ENCODE peak calls at places on chromosomes 12 and 14, in seven cellular contexts. One of them, this sample, is unnamed.

GRCh38 chr14:74630881-74631690 is 19.0 kb upstream of the LTBP2 start:
- DNase-seq in D341Med: no peak
- DNase-seq in hippocampal formation: no peak
- DNase-seq in LoVo: no peak
- DNase-seq in T1000: no peak
- DNase-seq in AG09319: no peak
- DNase-seq in activated CD4-positive, alpha-beta T cell treated with anti-CD3 and anti-CD28 coated beads, Interleukin-2, amount 50 U/mL, for 4 hours: no peak
- DNase-seq in this sample: no peak

GRCh38 chr12:21906919-21907642 is 34.1 kb downstream of the ABCC9 start:
- DNase-seq in D341Med: no peak
- DNase-seq in hippocampal formation: no peak
- DNase-seq in LoVo: no peak
- DNase-seq in T1000: no peak
- DNase-seq in AG09319: no peak
- DNase-seq in activated CD4-positive, alpha-beta T cell treated with anti-CD3 and anti-CD28 coated beads, Interleukin-2, amount 50 U/mL, for 4 hours: no peak
- DNase-seq in this sample: no peak

GRCh38 chr12:14937689-14938088 is 648 bp downstream of the ERP27 start:
- DNase-seq in D341Med: no peak
- DNase-seq in hippocampal formation: no peak
- DNase-seq in LoVo: no peak
- DNase-seq in T1000: no peak
- DNase-seq in AG09319: no peak
- DNase-seq in activated CD4-positive, alpha-beta T cell treated with anti-CD3 and anti-CD28 coated beads, Interleukin-2, amount 50 U/mL, for 4 hours: no peak
- DNase-seq in this sample: no peak

GRCh38 chr14:68544150-68544892 is 248.5 kb downstream of the ZFP36L1 start:
- DNase-seq in D341Med: no peak
- DNase-seq in hippocampal formation: no peak
- DNase-seq in LoVo: no peak
- DNase-seq in T1000: peak; percentile 76
- DNase-seq in AG09319: peak; percentile 97
- DNase-seq in activated CD4-positive, alpha-beta T cell treated with anti-CD3 and anti-CD28 coated beads, Interleukin-2, amount 50 U/mL, for 4 hours: no peak
- DNase-seq in this sample: no peak

GRCh38 chr14:58992935-58993334 is 195.5 kb upstream of the DAAM1 start:
- DNase-seq in D341Med: no peak
- DNase-seq in hippocampal formation: no peak
- DNase-seq in LoVo: no peak
- DNase-seq in T1000: no peak
- DNase-seq in AG09319: no peak
- DNase-seq in activated CD4-positive, alpha-beta T cell treated with anti-CD3 and anti-CD28 coated beads, Interleukin-2, amount 50 U/mL, for 4 hours: no peak
- DNase-seq in this sample: no peak

GRCh38 chr12:122669397-122670070 is 33.6 kb downstream of the HCAR2 start:
- DNase-seq in D341Med: no peak
- DNase-seq in hippocampal formation: no peak
- DNase-seq in LoVo: peak; percentile 29
- DNase-seq in T1000: peak; percentile 82
- DNase-seq in AG09319: no peak
- DNase-seq in activated CD4-positive, alpha-beta T cell treated with anti-CD3 and anti-CD28 coated beads, Interleukin-2, amount 50 U/mL, for 4 hours: no peak
- DNase-seq in this sample: no peak

GRCh38 chr14:23095196-23096108 is at the start of gene C14orf119:
- DNase-seq in D341Med: peak; percentile 96
- DNase-seq in hippocampal formation: no peak
- DNase-seq in LoVo: peak; percentile 99
- DNase-seq in T1000: no peak
- DNase-seq in AG09319: peak; percentile 98
- DNase-seq in activated CD4-positive, alpha-beta T cell treated with anti-CD3 and anti-CD28 coated beads, Interleukin-2, amount 50 U/mL, for 4 hours: peak; percentile 99
- DNase-seq in this sample: peak; percentile 97

GRCh38 chr14:39038542-39038941 is 64.5 kb downstream of the SEC23A start:
- DNase-seq in D341Med: no peak
- DNase-seq in hippocampal formation: no peak
- DNase-seq in LoVo: no peak
- DNase-seq in T1000: no peak
- DNase-seq in AG09319: no peak
- DNase-seq in activated CD4-positive, alpha-beta T cell treated with anti-CD3 and anti-CD28 coated beads, Interleukin-2, amount 50 U/mL, for 4 hours: no peak
- DNase-seq in this sample: no peak

GRCh38 chr14:50622978-50623377 is 45.1 kb downstream of the SAV1 start:
- DNase-seq in D341Med: no peak
- DNase-seq in hippocampal formation: no peak
- DNase-seq in LoVo: no peak
- DNase-seq in T1000: no peak
- DNase-seq in AG09319: peak; percentile 52
- DNase-seq in activated CD4-positive, alpha-beta T cell treated with anti-CD3 and anti-CD28 coated beads, Interleukin-2, amount 50 U/mL, for 4 hours: no peak
- DNase-seq in this sample: no peak

GRCh38 chr12:127145929-127146789 is 1120.8 kb upstream of the TMEM132C start:
- DNase-seq in D341Med: no peak
- DNase-seq in hippocampal formation: peak; percentile 43
- DNase-seq in LoVo: peak; percentile 95
- DNase-seq in T1000: peak; percentile 55
- DNase-seq in AG09319: peak; percentile 53
- DNase-seq in activated CD4-positive, alpha-beta T cell treated with anti-CD3 and anti-CD28 coated beads, Interleukin-2, amount 50 U/mL, for 4 hours: peak; percentile 66
- DNase-seq in this sample: peak; percentile 71

GRCh38 chr14:105315211-105315721 is 718 bp downstream of the PACS2 start:
- DNase-seq in D341Med: peak; percentile 57
- DNase-seq in hippocampal formation: no peak
- DNase-seq in LoVo: peak; percentile 57
- DNase-seq in T1000: no peak
- DNase-seq in AG09319: no peak
- DNase-seq in activated CD4-positive, alpha-beta T cell treated with anti-CD3 and anti-CD28 coated beads, Interleukin-2, amount 50 U/mL, for 4 hours: peak; percentile 30
- DNase-seq in this sample: no peak

GRCh38 chr12:60842166-60842565 is 1246.3 kb downstream of the SLC16A7 start:
- DNase-seq in D341Med: no peak
- DNase-seq in hippocampal formation: no peak
- DNase-seq in LoVo: no peak
- DNase-seq in T1000: no peak
- DNase-seq in AG09319: no peak
- DNase-seq in activated CD4-positive, alpha-beta T cell treated with anti-CD3 and anti-CD28 coated beads, Interleukin-2, amount 50 U/mL, for 4 hours: no peak
- DNase-seq in this sample: no peak

GRCh38 chr14:91349481-91350074 is 68.0 kb downstream of the CCDC88C start:
- DNase-seq in D341Med: no peak
- DNase-seq in hippocampal formation: no peak
- DNase-seq in LoVo: no peak
- DNase-seq in T1000: no peak
- DNase-seq in AG09319: no peak
- DNase-seq in activated CD4-positive, alpha-beta T cell treated with anti-CD3 and anti-CD28 coated beads, Interleukin-2, amount 50 U/mL, for 4 hours: peak; percentile 71
- DNase-seq in this sample: no peak

GRCh38 chr12:40058721-40059190 is 47.1 kb downstream of the SLC2A13 start:
- DNase-seq in D341Med: no peak
- DNase-seq in hippocampal formation: peak; percentile 15
- DNase-seq in LoVo: peak; percentile 25
- DNase-seq in T1000: no peak
- DNase-seq in AG09319: no peak
- DNase-seq in activated CD4-positive, alpha-beta T cell treated with anti-CD3 and anti-CD28 coated beads, Interleukin-2, amount 50 U/mL, for 4 hours: no peak
- DNase-seq in this sample: no peak

GRCh38 chr14:90850487-90850886 is 34.3 kb upstream of the TTC7B start:
- DNase-seq in D341Med: no peak
- DNase-seq in hippocampal formation: no peak
- DNase-seq in LoVo: no peak
- DNase-seq in T1000: no peak
- DNase-seq in AG09319: no peak
- DNase-seq in activated CD4-positive, alpha-beta T cell treated with anti-CD3 and anti-CD28 coated beads, Interleukin-2, amount 50 U/mL, for 4 hours: no peak
- DNase-seq in this sample: no peak

GRCh38 chr12:106138279-106138645 is 492 bp downstream of the NUAK1 start:
- DNase-seq in D341Med: peak; percentile 60
- DNase-seq in hippocampal formation: no peak
- DNase-seq in LoVo: no peak
- DNase-seq in T1000: no peak
- DNase-seq in AG09319: no peak
- DNase-seq in activated CD4-positive, alpha-beta T cell treated with anti-CD3 and anti-CD28 coated beads, Interleukin-2, amount 50 U/mL, for 4 hours: no peak
- DNase-seq in this sample: no peak

GRCh38 chr14:32102152-32102787 is 25.2 kb downstream of the ARHGAP5 start:
- DNase-seq in D341Med: no peak
- DNase-seq in hippocampal formation: no peak
- DNase-seq in LoVo: no peak
- DNase-seq in T1000: no peak
- DNase-seq in AG09319: no peak
- DNase-seq in activated CD4-positive, alpha-beta T cell treated with anti-CD3 and anti-CD28 coated beads, Interleukin-2, amount 50 U/mL, for 4 hours: no peak
- DNase-seq in this sample: no peak

GRCh38 chr14:30657606-30658163 is 35.6 kb downstream of the SCFD1 start:
- DNase-seq in D341Med: no peak
- DNase-seq in hippocampal formation: no peak
- DNase-seq in LoVo: no peak
- DNase-seq in T1000: no peak
- DNase-seq in AG09319: no peak
- DNase-seq in activated CD4-positive, alpha-beta T cell treated with anti-CD3 and anti-CD28 coated beads, Interleukin-2, amount 50 U/mL, for 4 hours: no peak
- DNase-seq in this sample: no peak

GRCh38 chr12:9673404-9674225 is 4.1 kb downstream of the CLEC2D start:
- DNase-seq in D341Med: no peak
- DNase-seq in hippocampal formation: no peak
- DNase-seq in LoVo: peak; percentile 39
- DNase-seq in T1000: peak; percentile 77
- DNase-seq in AG09319: peak; percentile 69
- DNase-seq in activated CD4-positive, alpha-beta T cell treated with anti-CD3 and anti-CD28 coated beads, Interleukin-2, amount 50 U/mL, for 4 hours: peak; percentile 20
- DNase-seq in this sample: no peak

GRCh38 chr12:77888611-77889010 is 57.9 kb downstream of the NAV3 start:
- DNase-seq in D341Med: no peak
- DNase-seq in hippocampal formation: no peak
- DNase-seq in LoVo: peak; percentile 57
- DNase-seq in T1000: no peak
- DNase-seq in AG09319: no peak
- DNase-seq in activated CD4-positive, alpha-beta T cell treated with anti-CD3 and anti-CD28 coated beads, Interleukin-2, amount 50 U/mL, for 4 hours: no peak
- DNase-seq in this sample: no peak

GRCh38 chr12:57309420-57309819 is 58.4 kb upstream of the STAC3 start:
- DNase-seq in D341Med: no peak
- DNase-seq in hippocampal formation: no peak
- DNase-seq in LoVo: peak; percentile 60
- DNase-seq in T1000: no peak
- DNase-seq in AG09319: no peak
- DNase-seq in activated CD4-positive, alpha-beta T cell treated with anti-CD3 and anti-CD28 coated beads, Interleukin-2, amount 50 U/mL, for 4 hours: no peak
- DNase-seq in this sample: no peak

GRCh38 chr12:38904932-38905479 is 385 bp downstream of the CPNE8 start:
- DNase-seq in D341Med: peak; percentile 41
- DNase-seq in hippocampal formation: no peak
- DNase-seq in LoVo: peak; percentile 89
- DNase-seq in T1000: peak; percentile 81
- DNase-seq in AG09319: peak; percentile 51
- DNase-seq in activated CD4-positive, alpha-beta T cell treated with anti-CD3 and anti-CD28 coated beads, Interleukin-2, amount 50 U/mL, for 4 hours: peak; percentile 6
- DNase-seq in this sample: no peak

GRCh38 chr12:49527361-49528130 is 11.3 kb upstream of the KCNH3 start:
- DNase-seq in D341Med: peak; percentile 79
- DNase-seq in hippocampal formation: no peak
- DNase-seq in LoVo: no peak
- DNase-seq in T1000: no peak
- DNase-seq in AG09319: no peak
- DNase-seq in activated CD4-positive, alpha-beta T cell treated with anti-CD3 and anti-CD28 coated beads, Interleukin-2, amount 50 U/mL, for 4 hours: no peak
- DNase-seq in this sample: no peak

GRCh38 chr12:9741726-9742125 is 8.8 kb upstream of the CLECL1 start:
- DNase-seq in D341Med: no peak
- DNase-seq in hippocampal formation: no peak
- DNase-seq in LoVo: no peak
- DNase-seq in T1000: no peak
- DNase-seq in AG09319: no peak
- DNase-seq in activated CD4-positive, alpha-beta T cell treated with anti-CD3 and anti-CD28 coated beads, Interleukin-2, amount 50 U/mL, for 4 hours: peak; percentile 65
- DNase-seq in this sample: no peak

GRCh38 chr14:29536886-29537511 is 390.6 kb downstream of the PRKD1 start:
- DNase-seq in D341Med: no peak
- DNase-seq in hippocampal formation: peak; percentile 9
- DNase-seq in LoVo: no peak
- DNase-seq in T1000: no peak
- DNase-seq in AG09319: no peak
- DNase-seq in activated CD4-positive, alpha-beta T cell treated with anti-CD3 and anti-CD28 coated beads, Interleukin-2, amount 50 U/mL, for 4 hours: no peak
- DNase-seq in this sample: no peak

GRCh38 chr14:99991306-99991705 is 73.9 kb upstream of the EVL start:
- DNase-seq in D341Med: no peak
- DNase-seq in hippocampal formation: no peak
- DNase-seq in LoVo: no peak
- DNase-seq in T1000: no peak
- DNase-seq in AG09319: no peak
- DNase-seq in activated CD4-positive, alpha-beta T cell treated with anti-CD3 and anti-CD28 coated beads, Interleukin-2, amount 50 U/mL, for 4 hours: no peak
- DNase-seq in this sample: no peak

GRCh38 chr14:104039214-104039613 is 46.3 kb upstream of the ASPG start:
- DNase-seq in D341Med: no peak
- DNase-seq in hippocampal formation: no peak
- DNase-seq in LoVo: no peak
- DNase-seq in T1000: no peak
- DNase-seq in AG09319: no peak
- DNase-seq in activated CD4-positive, alpha-beta T cell treated with anti-CD3 and anti-CD28 coated beads, Interleukin-2, amount 50 U/mL, for 4 hours: no peak
- DNase-seq in this sample: no peak

GRCh38 chr14:36663404-36664321 is 2.0 kb downstream of the PAX9 start:
- DNase-seq in D341Med: no peak
- DNase-seq in hippocampal formation: no peak
- DNase-seq in LoVo: no peak
- DNase-seq in T1000: no peak
- DNase-seq in AG09319: no peak
- DNase-seq in activated CD4-positive, alpha-beta T cell treated with anti-CD3 and anti-CD28 coated beads, Interleukin-2, amount 50 U/mL, for 4 hours: no peak
- DNase-seq in this sample: no peak

GRCh38 chr12:14258468-14258947 is 107.0 kb upstream of the ATF7IP start:
- DNase-seq in D341Med: peak; percentile 51
- DNase-seq in hippocampal formation: peak; percentile 26
- DNase-seq in LoVo: no peak
- DNase-seq in T1000: no peak
- DNase-seq in AG09319: no peak
- DNase-seq in activated CD4-positive, alpha-beta T cell treated with anti-CD3 and anti-CD28 coated beads, Interleukin-2, amount 50 U/mL, for 4 hours: no peak
- DNase-seq in this sample: no peak

GRCh38 chr12:94969424-94969823 is 34.1 kb downstream of the NDUFA12 start:
- DNase-seq in D341Med: no peak
- DNase-seq in hippocampal formation: no peak
- DNase-seq in LoVo: no peak
- DNase-seq in T1000: no peak
- DNase-seq in AG09319: no peak
- DNase-seq in activated CD4-positive, alpha-beta T cell treated with anti-CD3 and anti-CD28 coated beads, Interleukin-2, amount 50 U/mL, for 4 hours: no peak
- DNase-seq in this sample: no peak

GRCh38 chr14:93787465-93788306 is 599 bp downstream of the PRIMA1 start:
- DNase-seq in D341Med: peak; percentile 37
- DNase-seq in hippocampal formation: no peak
- DNase-seq in LoVo: no peak
- DNase-seq in T1000: no peak
- DNase-seq in AG09319: no peak
- DNase-seq in activated CD4-positive, alpha-beta T cell treated with anti-CD3 and anti-CD28 coated beads, Interleukin-2, amount 50 U/mL, for 4 hours: no peak
- DNase-seq in this sample: no peak

GRCh38 chr12:27620121-27620520 is 76.1 kb upstream of the REP15 start:
- DNase-seq in D341Med: no peak
- DNase-seq in hippocampal formation: no peak
- DNase-seq in LoVo: no peak
- DNase-seq in T1000: no peak
- DNase-seq in AG09319: no peak
- DNase-seq in activated CD4-positive, alpha-beta T cell treated with anti-CD3 and anti-CD28 coated beads, Interleukin-2, amount 50 U/mL, for 4 hours: no peak
- DNase-seq in this sample: no peak

GRCh38 chr12:120206228-120206627 is 5.3 kb upstream of the RPLP0 start:
- DNase-seq in D341Med: no peak
- DNase-seq in hippocampal formation: no peak
- DNase-seq in LoVo: no peak
- DNase-seq in T1000: no peak
- DNase-seq in AG09319: no peak
- DNase-seq in activated CD4-positive, alpha-beta T cell treated with anti-CD3 and anti-CD28 coated beads, Interleukin-2, amount 50 U/mL, for 4 hours: no peak
- DNase-seq in this sample: no peak

This sample was measured in frontal cortex.